ENCODE peak calls at places on chromosomes 1 and 21, in five cellular contexts. Q, S, P, V and E are unnamed samples. For H3K27me3, the result is how much of the 10 kb centered on the place peaks cover.

GRCh38 chr1:53592521-53592982 is 133.4 kb downstream of the DMRTB1 start:
- DNase-seq in Q (peak), S (no peak), P (peak), V (no peak), E (peak)

GRCh38 chr1:202112864-202113689 is 9.6 kb upstream of the GPR37L1 start:
- DNase-seq in Q (peak), S (no peak), P (no peak), V (no peak), E (peak)

GRCh38 chr1:115069186-115069585 is 20.1 kb downstream of the TSPAN2 start:
- DNase-seq in Q (no peak), S (no peak), P (no peak), V (no peak), E (peak)

GRCh38 chr1:51519857-51520699 is 1.0 kb upstream of the EPS15 start:
- DNase-seq in Q (no peak), S (no peak), P (peak), V (no peak), E (no peak)

GRCh38 chr1:154598871-154599635 is 8.9 kb downstream of the ADAR start:
- DNase-seq in Q (no peak), S (no peak), P (no peak), V (no peak), E (no peak)

GRCh38 chr1:51643362-51643761 is 26.5 kb downstream of the OSBPL9 start:
- DNase-seq in Q (no peak), S (no peak), P (no peak), V (no peak), E (no peak)

GRCh38 chr21:23579573-23579972 is 2027.7 kb downstream of the MRPL39 start:
- DNase-seq in Q (no peak), S (no peak), P (no peak), V (no peak), E (no peak)

GRCh38 chr1:234911787-234912186 is 216.8 kb downstream of the TOMM20 start:
- DNase-seq in Q (peak), S (peak), P (no peak), V (no peak), E (no peak)

GRCh38 chr1:12251442-12251841 is 21.6 kb downstream of the VPS13D start:
- DNase-seq in Q (no peak), S (no peak), P (no peak), V (no peak), E (no peak)

GRCh38 chr1:15409400-15410222 is at the start of gene EFHD2:
- DNase-seq in Q (peak), S (peak), P (no peak), V (no peak), E (peak)

GRCh38 chr1:210883821-210884220 is 250.1 kb downstream of the KCNH1 start:
- DNase-seq in Q (no peak), S (no peak), P (no peak), V (no peak), E (no peak)

GRCh38 chr21:36550761-36551160 is 70.8 kb upstream of the CLDN14 start:
- DNase-seq in Q (no peak), S (no peak), P (no peak), V (no peak), E (no peak)

GRCh38 chr1:116847688-116848531 is 61.8 kb upstream of the PTGFRN start:
- DNase-seq in Q (no peak), S (peak), P (no peak), V (no peak), E (no peak)

DNA sequence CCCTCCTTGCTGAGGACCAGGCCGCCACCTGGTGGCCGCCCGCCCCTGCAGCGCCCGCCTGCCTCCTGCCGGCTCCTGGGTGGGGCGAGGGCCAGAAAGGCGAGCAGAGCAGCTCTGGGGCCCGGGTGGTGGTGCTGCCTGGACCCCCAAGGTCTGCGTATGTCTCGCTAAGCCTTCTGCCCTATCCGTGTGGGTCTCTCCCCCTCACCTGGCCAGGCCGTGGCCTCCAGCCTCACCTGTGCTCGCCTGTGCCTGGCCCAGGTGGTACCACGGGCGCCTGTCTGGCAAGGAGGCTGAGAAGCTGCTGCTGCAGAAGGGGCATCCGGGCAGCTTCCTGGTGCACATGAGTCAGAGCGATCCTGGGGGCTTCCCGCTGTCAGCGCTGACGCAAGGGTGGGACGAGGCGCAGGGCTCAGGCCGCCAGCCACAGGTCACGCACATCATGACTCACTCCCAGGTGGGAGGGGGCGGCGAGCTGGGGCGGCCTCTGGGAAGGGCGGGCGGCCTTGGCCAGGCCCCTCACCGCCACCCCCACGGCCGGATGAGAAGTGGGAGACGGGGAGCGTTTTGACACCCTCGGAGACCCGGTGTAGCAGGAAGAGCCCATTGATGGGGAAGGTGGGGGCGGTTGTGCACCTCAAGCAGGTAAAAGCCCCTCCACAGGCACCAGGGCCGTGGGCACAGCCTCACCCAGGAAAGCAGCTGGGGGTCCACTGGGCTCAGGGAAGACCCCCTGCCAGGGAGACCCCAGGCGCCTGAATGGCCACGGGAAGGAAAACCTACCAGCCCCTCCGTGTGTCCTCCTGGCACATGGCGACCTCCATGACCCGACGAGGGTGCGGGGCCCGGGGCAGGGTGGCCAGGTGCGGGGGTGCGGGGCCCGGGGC is 9.9 kb downstream of the RNF223 start:
- DNase-seq in Q (peak), S (peak), P (peak), V (no peak), E (peak)
- H3K4me3 ChIP-seq in Q (no peak), S (no peak), P (peak), V (peak), E (no peak)

GRCh38 chr1:19665456-19666138 is 922 bp downstream of the HTR6 start:
- DNase-seq in Q (peak), S (no peak), P (no peak), V (no peak), E (no peak)
- H3K27me3 ChIP-seq in Q (under half), S (under half), P (half or more), V (half or more), E (under half)

DNA sequence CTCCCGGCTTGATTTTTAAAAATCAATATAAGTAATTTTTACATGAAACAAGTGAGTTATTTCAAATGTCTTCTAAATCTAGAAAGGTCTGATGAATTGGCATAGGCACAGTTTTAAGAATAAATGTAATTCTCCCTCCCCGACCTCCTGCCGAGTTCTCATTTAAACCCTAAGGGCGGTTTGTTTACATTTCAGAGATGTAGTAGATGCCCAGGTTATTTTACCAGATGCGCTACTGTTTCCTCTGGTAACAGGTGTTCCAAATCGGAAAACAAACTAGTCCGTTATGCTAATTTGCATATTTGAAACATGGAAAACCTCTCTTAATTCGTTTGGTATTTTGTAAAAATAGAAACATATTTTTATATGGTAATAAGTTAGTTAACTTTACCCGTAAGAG is 53.8 kb upstream of the CFAP126 start:
- DNase-seq in Q (no peak), S (no peak), P (no peak), V (no peak), E (no peak)
- H3K4me3 ChIP-seq in Q (peak), S (no peak), P (no peak), V (peak), E (no peak)

GRCh38 chr1:230556453-230556852 is 85.8 kb upstream of the COG2 start:
- DNase-seq in Q (no peak), S (no peak), P (no peak), V (no peak), E (no peak)

GRCh38 chr1:230555826-230556225 is 86.5 kb upstream of the COG2 start:
- DNase-seq in Q (no peak), S (no peak), P (no peak), V (no peak), E (no peak)

GRCh38 chr1:230548997-230549396 is 93.3 kb upstream of the COG2 start:
- DNase-seq in Q (no peak), S (no peak), P (no peak), V (no peak), E (peak)

GRCh38 chr1:230550428-230550827 is 91.9 kb upstream of the COG2 start:
- DNase-seq in Q (no peak), S (no peak), P (no peak), V (no peak), E (no peak)

DNA sequence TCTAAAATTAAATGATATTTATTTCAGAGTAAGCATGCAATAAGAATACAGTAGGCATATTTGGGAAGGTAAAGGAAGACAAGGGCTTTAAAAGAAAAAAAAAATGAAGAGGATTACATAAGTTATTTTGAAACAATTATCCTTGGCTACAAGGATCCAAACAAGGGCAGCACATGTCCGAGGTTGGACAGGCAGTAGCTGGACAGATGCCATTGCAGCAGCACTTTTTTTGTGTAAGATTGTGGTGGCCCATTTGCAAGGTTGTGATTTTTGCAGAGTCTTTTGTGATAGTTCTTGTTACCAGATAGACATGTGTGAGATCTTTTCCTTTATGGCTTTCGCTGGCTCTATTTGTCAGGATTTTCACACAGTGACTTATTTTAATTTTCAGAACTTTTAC is 89.4 kb upstream of the COG2 start:
- DNase-seq in Q (no peak), S (no peak), P (no peak), V (no peak), E (no peak)
- H3K27me3 ChIP-seq in Q (under half), S (under half), P (under half), V (under half), E (under half)

GRCh38 chr21:41766051-41766882 is 585 bp downstream of the RIPK4 start:
- DNase-seq in Q (peak), S (no peak), P (no peak), V (no peak), E (peak)
- H3K4me3 ChIP-seq in Q (peak), S (no peak), P (no peak), V (peak), E (peak)

GRCh38 chr1:247287460-247287859 is 31.6 kb downstream of the VN1R5 start:
- DNase-seq in Q (peak), S (no peak), P (no peak), V (no peak), E (no peak)
- H3K27me3 ChIP-seq in Q (under half), S (under half), P (under half), V (under half), E (under half)

DNA sequence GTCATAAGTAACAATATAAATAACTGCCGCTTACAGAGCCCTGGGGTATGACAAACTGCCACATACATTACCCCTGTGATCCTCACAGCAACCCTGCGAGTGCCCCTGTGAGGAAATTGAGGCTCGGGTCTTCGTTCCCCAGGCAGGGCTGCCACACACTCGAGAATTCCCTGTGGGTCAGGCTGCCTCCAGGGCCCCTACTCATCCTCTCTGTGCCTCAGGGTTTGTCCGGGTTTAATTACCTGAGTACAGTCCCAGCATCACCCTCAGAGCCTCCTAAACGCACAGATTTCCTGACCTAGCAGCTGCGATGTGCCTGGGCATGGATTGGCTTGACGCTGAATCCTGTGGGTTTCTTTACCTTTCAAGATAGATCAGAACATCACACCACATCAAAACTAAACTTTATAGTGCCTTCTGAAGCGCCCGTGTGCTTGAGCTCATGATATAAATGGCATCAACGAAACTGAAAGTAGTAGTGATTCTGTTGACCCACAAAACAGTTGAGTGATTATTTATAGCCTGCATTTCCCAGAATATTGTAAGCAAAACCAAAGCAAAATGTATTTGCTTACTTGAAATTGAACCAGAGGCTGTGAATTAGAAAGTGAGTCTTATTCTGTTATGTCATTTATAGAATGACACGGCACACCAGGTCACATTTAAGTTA is 14.0 kb downstream of the SLC37A1 start:
- DNase-seq in Q (no peak), S (peak), P (no peak), V (no peak), E (no peak)
- H3K4me3 ChIP-seq in Q (no peak), S (peak), P (no peak), V (peak), E (no peak)

GRCh38 chr1:170660281-170660713 is 3.6 kb upstream of the PRRX1 start:
- DNase-seq in Q (peak), S (no peak), P (no peak), V (no peak), E (no peak)
- H3K27me3 ChIP-seq in Q (half or more), S (under half), P (under half), V (half or more), E (under half)